ENCODE peak calls at places on chromosome 10, in nine cellular contexts. Z is prostate gland; H is kidney glomerular epithelial cell; S is T-helper 1 cell; G is colonic mucosa; C is CD4-positive, alpha-beta T cell; Q is mesendoderm; I is sigmoid colon; L is activated T-helper 1 cell treated with anti-CD3 and anti-CD28 coated beads, Interleukin-2, amount 50 U/mL, for 16 hours. U is an unnamed sample.

GRCh38 chr10:59279476-59279875 is 82.9 kb downstream of the FAM13C start:
- DNase-seq in H (no peak), I (no peak), G (no peak), Z (no peak), L (no peak), Q (no peak), S (no peak), C (no peak), U (no peak)

GRCh38 chr10:121576139-121576538 is 22.1 kb downstream of the FGFR2 start:
- DNase-seq in Q (no peak), S (no peak), C (no peak), Z (no peak), L (no peak), H (no peak), G (no peak), I (no peak), U (no peak)

GRCh38 chr10:104069610-104070009 is 16.1 kb downstream of the COL17A1 start:
- DNase-seq in S (no peak), Q (no peak), C (no peak), I (no peak), Z (no peak), L (no peak), H (no peak), G (peak; percentile 78), U (no peak)

GRCh38 chr10:62742447-62743105 is 61.9 kb upstream of the ADO start:
- DNase-seq in Z (no peak), L (no peak), I (no peak), C (no peak), G (no peak), Q (no peak), S (no peak), H (no peak), U (no peak)

GRCh38 chr10:21975378-21975990 is 28.0 kb downstream of the DNAJC1 start:
- DNase-seq in I (no peak), S (no peak), L (no peak), Z (no peak), H (no peak), G (no peak), Q (peak; percentile 43), C (no peak), U (no peak)

GRCh38 chr10:132470306-132471124 is 67.1 kb upstream of the INPP5A start:
- DNase-seq in S (no peak), L (no peak), Q (no peak), C (no peak), I (no peak), H (no peak), G (no peak), Z (no peak), U (peak; percentile 12)

GRCh38 chr10:132692311-132692710 is 93.6 kb downstream of the NKX6-2 start:
- DNase-seq in S (no peak), Z (no peak), C (no peak), G (no peak), Q (no peak), H (no peak), L (no peak), I (no peak), U (no peak)

GRCh38 chr10:97129666-97130065 is 56.1 kb downstream of the SLIT1 start:
- DNase-seq in Q (no peak), H (no peak), G (no peak), Z (no peak), C (no peak), I (no peak), L (no peak), S (no peak), U (no peak)

GRCh38 chr10:133324198-133324792 is 12.4 kb downstream of the CALY start:
- DNase-seq in L (no peak), Q (peak; percentile 77), C (peak; percentile 50), S (peak; percentile 54), Z (peak; percentile 29), I (no peak), H (peak; percentile 34), G (peak; percentile 80), U (no peak)

GRCh38 chr10:42781893-42782445 is 626 bp upstream of the BMS1 start:
- DNase-seq in G (peak; percentile 22), Z (no peak), L (no peak), C (no peak), Q (no peak), S (no peak), H (peak; percentile 70), I (no peak), U (peak; percentile 41)

GRCh38 chr10:5948999-5949759 is 28.2 kb downstream of the IL15RA start:
- DNase-seq in S (no peak), I (peak; percentile 81), Q (peak; percentile 75), G (peak; percentile 70), C (peak; percentile 9), L (no peak), Z (no peak), H (peak; percentile 8), U (peak; percentile 68)